ENCODE peak calls at places on chromosomes 5 and 9, in five cellular contexts. B, Z, V, S and L are unnamed samples.

GRCh38 chr5:167453518-167454020 is 837.9 kb upstream of the WWC1 start:
- DNase-seq in B (no peak), Z (no peak), V (no peak), S (peak; percentile 60), L (no peak)

GRCh38 chr5:78062645-78063044 is 231.9 kb downstream of the AP3B1 start:
- DNase-seq in B (no peak), Z (no peak), V (no peak), S (no peak), L (no peak)

GRCh38 chr9:130973686-130974281 is 34.7 kb upstream of the FIBCD1 start:
- DNase-seq in B (no peak), Z (no peak), V (no peak), S (no peak), L (no peak)

GRCh38 chr9:89664896-89665329 is 60.1 kb downstream of the GADD45G start:
- DNase-seq in B (no peak), Z (no peak), V (no peak), S (no peak), L (no peak)

GRCh38 chr9:6506571-6506970 is 93.6 kb downstream of the UHRF2 start:
- DNase-seq in B (no peak), Z (no peak), V (no peak), S (peak; percentile 91), L (no peak)

GRCh38 chr9:36744678-36745077 is 172.0 kb downstream of the MELK start:
- DNase-seq in B (no peak), Z (no peak), V (no peak), S (no peak), L (no peak)

GRCh38 chr9:133237271-133237731 is 28.3 kb upstream of the OBP2B start:
- DNase-seq in B (no peak), Z (no peak), V (no peak), S (peak; percentile 12), L (no peak)

GRCh38 chr9:85038824-85039540 is 369.5 kb downstream of the NTRK2 start:
- DNase-seq in B (no peak), Z (no peak), V (no peak), S (peak; percentile 71), L (no peak)

GRCh38 chr9:106376689-106377088 is 486.3 kb upstream of the ZNF462 start:
- DNase-seq in B (no peak), Z (no peak), V (no peak), S (peak; percentile 8), L (no peak)

GRCh38 chr9:109721021-109721420 is 59.0 kb upstream of the PALM2AKAP2 start:
- DNase-seq in B (no peak), Z (no peak), V (peak; percentile 8), S (no peak), L (no peak)

GRCh38 chr9:135906291-135907005 is 898 bp downstream of the CAMSAP1 start:
- DNase-seq in B (no peak), Z (peak; percentile 37), V (no peak), S (peak; percentile 54), L (no peak)

GRCh38 chr5:19616821-19617220 is 371.2 kb downstream of the CDH18 start:
- DNase-seq in B (no peak), Z (no peak), V (no peak), S (peak; percentile 17), L (no peak)

GRCh38 chr5:159195775-159196174 is 13.6 kb downstream of the RNF145 start:
- DNase-seq in B (no peak), Z (no peak), V (no peak), S (no peak), L (no peak)

GRCh38 chr5:115480900-115481299 is 63.7 kb downstream of the FEM1C start:
- DNase-seq in B (no peak), Z (no peak), V (no peak), S (no peak), L (no peak)

GRCh38 chr9:85510830-85511504 is 230.8 kb downstream of the AGTPBP1 start:
- DNase-seq in B (no peak), Z (no peak), V (no peak), S (no peak), L (no peak)

GRCh38 chr9:80951675-80952074 is 737.7 kb downstream of the TLE1 start:
- DNase-seq in B (no peak), Z (no peak), V (no peak), S (peak; percentile 57), L (no peak)

GRCh38 chr5:151079838-151080619 is 805 bp downstream of the TNIP1 start:
- DNase-seq in B (no peak), Z (peak; percentile 35), V (no peak), S (peak; percentile 79), L (no peak)

GRCh38 chr9:137312852-137313325 is 10.8 kb upstream of the NRARP start:
- DNase-seq in B (no peak), Z (no peak), V (no peak), S (no peak), L (no peak)

GRCh38 chr9:71250626-71251025 is 129.2 kb upstream of the TRPM3 start:
- DNase-seq in B (no peak), Z (no peak), V (peak; percentile 8), S (no peak), L (no peak)

GRCh38 chr5:172166030-172166429 is 22.0 kb downstream of the STK10 start:
- DNase-seq in B (no peak), Z (no peak), V (no peak), S (no peak), L (no peak)

GRCh38 chr5:97544279-97545077 is 361.4 kb upstream of the RIOK2 start:
- DNase-seq in B (no peak), Z (no peak), V (no peak), S (no peak), L (no peak)

GRCh38 chr9:84670106-84670800 is 724 bp downstream of the NTRK2 start:
- DNase-seq in B (no peak), Z (no peak), V (peak; percentile 58), S (peak; percentile 21), L (no peak)

GRCh38 chr5:52041843-52042242 is 658.6 kb downstream of the ISL1 start:
- DNase-seq in B (no peak), Z (no peak), V (no peak), S (no peak), L (no peak)

GRCh38 chr5:54539001-54539400 is 21.4 kb downstream of the SNX18 start:
- DNase-seq in B (no peak), Z (no peak), V (no peak), S (no peak), L (no peak)

GRCh38 chr9:97398999-97399758 is 12.7 kb upstream of the TDRD7 start:
- DNase-seq in B (peak; percentile 48), Z (peak; percentile 77), V (peak; percentile 82), S (peak; percentile 65), L (no peak)

GRCh38 chr5:179599100-179599499 is 24.4 kb downstream of the HNRNPH1 start:
- DNase-seq in B (no peak), Z (no peak), V (no peak), S (no peak), L (no peak)

GRCh38 chr9:135775911-135776310 is 73.9 kb downstream of the KCNT1 start:
- DNase-seq in B (no peak), Z (no peak), V (no peak), S (no peak), L (no peak)

GRCh38 chr9:116345393-116345792 is 191.8 kb downstream of the PAPPA start:
- DNase-seq in B (no peak), Z (no peak), V (no peak), S (no peak), L (no peak)

GRCh38 chr5:159061186-159061796 is 38.4 kb downstream of the EBF1 start:
- DNase-seq in B (no peak), Z (peak; percentile 20), V (no peak), S (peak; percentile 87), L (no peak)

GRCh38 chr9:97504381-97505216 is 3.1 kb downstream of the TMOD1 start:
- DNase-seq in B (no peak), Z (no peak), V (no peak), S (peak; percentile 34), L (no peak)

GRCh38 chr9:18238254-18238653 is 235.7 kb upstream of the ADAMTSL1 start:
- DNase-seq in B (no peak), Z (peak; percentile 12), V (no peak), S (peak; percentile 76), L (no peak)

GRCh38 chr9:87643778-87644570 is 81.9 kb upstream of the CTSL start:
- DNase-seq in B (no peak), Z (no peak), V (no peak), S (no peak), L (no peak)

GRCh38 chr9:127930298-127931091 is at the start of gene PIP5KL1:
- DNase-seq in B (peak; percentile 61), Z (peak; percentile 86), V (peak; percentile 95), S (peak; percentile 82), L (no peak)

GRCh38 chr5:132369471-132370240 is at the start of gene SLC22A5:
- DNase-seq in B (peak; percentile 62), Z (peak; percentile 64), V (peak; percentile 83), S (peak; percentile 48), L (no peak)

GRCh38 chr9:92964981-92965758 is 17.8 kb downstream of the FGD3 start:
- DNase-seq in B (no peak), Z (no peak), V (no peak), S (no peak), L (no peak)

GRCh38 chr9:34663296-34663590 is 786 bp upstream of the CCL27 start:
- DNase-seq in B (no peak), Z (no peak), V (no peak), S (no peak), L (no peak)

GRCh38 chr5:142248853-142249462 is 75.9 kb downstream of the SPRY4 start:
- DNase-seq in B (no peak), Z (no peak), V (peak; percentile 39), S (peak; percentile 27), L (no peak)

GRCh38 chr5:172104801-172105701 is 83.0 kb downstream of the STK10 start:
- DNase-seq in B (no peak), Z (no peak), V (no peak), S (no peak), L (no peak)

GRCh38 chr5:163565931-163566608 is 60.7 kb downstream of the MAT2B start:
- DNase-seq in B (peak; percentile 0), Z (peak; percentile 6), V (peak; percentile 43), S (peak; percentile 35), L (no peak)